ENCODE peak calls at places on chromosomes 11 and 22, in six cellular contexts. M, Z, O, T, L and K are unnamed samples.

GRCh38 chr11:131652231-131652630 is 281.8 kb downstream of the NTM start:
- DNase-seq in M (no peak), Z (no peak), O (no peak), T (no peak), L (no peak), K (no peak)

GRCh38 chr22:23178512-23179254 is 1.6 kb upstream of the BCR start:
- DNase-seq in M (peak; percentile 69), Z (peak; percentile 70), O (peak; percentile 62), T (peak; percentile 44), L (peak; percentile 69), K (peak; percentile 92)

GRCh38 chr11:116426761-116427160 is 346.0 kb downstream of the BUD13 start:
- DNase-seq in M (no peak), Z (no peak), O (no peak), T (no peak), L (no peak), K (no peak)

GRCh38 chr22:38016182-38017078 is 32.1 kb upstream of the SOX10 start:
- DNase-seq in M (no peak), Z (peak; percentile 72), O (no peak), T (no peak), L (peak; percentile 38), K (peak; percentile 60)

GRCh38 chr22:50271519-50271970 is 1.4 kb upstream of the MAPK11 start:
- DNase-seq in M (no peak), Z (peak; percentile 75), O (no peak), T (peak; percentile 46), L (peak; percentile 77), K (peak; percentile 89)

GRCh38 chr22:38462960-38463784 is 4.7 kb upstream of the KDELR3 start:
- DNase-seq in M (no peak), Z (peak; percentile 67), O (no peak), T (no peak), L (no peak), K (no peak)

GRCh38 chr11:64649304-64649703 is 58.3 kb downstream of the SLC22A12 start:
- DNase-seq in M (no peak), Z (no peak), O (no peak), T (no peak), L (peak; percentile 27), K (no peak)

GRCh38 chr22:27215826-27216320 is 558.5 kb downstream of the MIAT start:
- DNase-seq in M (no peak), Z (no peak), O (no peak), T (no peak), L (peak; percentile 34), K (no peak)

GRCh38 chr22:31753005-31753633 is 700 bp upstream of the DEPDC5 start:
- DNase-seq in M (peak; percentile 24), Z (peak; percentile 57), O (no peak), T (no peak), L (peak; percentile 45), K (peak; percentile 17)

GRCh38 chr11:30960387-30960992 is 374.3 kb upstream of the MPPED2 start:
- DNase-seq in M (no peak), Z (no peak), O (no peak), T (no peak), L (peak; percentile 76), K (peak; percentile 32)

GRCh38 chr11:60691636-60692035 is 7.8 kb upstream of the MS4A8 start:
- DNase-seq in M (no peak), Z (no peak), O (no peak), T (no peak), L (no peak), K (no peak)

GRCh38 chr22:46352691-46353386 is 17.3 kb downstream of the TRMU start:
- DNase-seq in M (no peak), Z (peak; percentile 53), O (no peak), T (no peak), L (no peak), K (no peak)